ENCODE peak calls at places on chromosome 16, in eight cellular contexts. A is K562; E is heart right ventricle; C is CD8-positive, alpha-beta T cell; T is fibroblast of villous mesenchyme; Z is coronary artery; M is effector memory CD4-positive, alpha-beta T cell; F is kidney. P is an unnamed sample.

GRCh38 chr16:71846443-71846842 is 667 bp downstream of the ATXN1L start:
- DNase-seq in E (no peak), Z (no peak), F (no peak), T (peak; percentile 38), A (no peak), C (peak; percentile 36), M (no peak), P (no peak)

GRCh38 chr16:69123894-69124293 is 8.5 kb downstream of the CHTF8 start:
- DNase-seq in C (peak; percentile 78), F (peak; percentile 34), A (peak; percentile 42), M (peak; percentile 53), E (peak; percentile 56), T (peak; percentile 76), Z (no peak), P (peak; percentile 76)

GRCh38 chr16:24516900-24517669 is 22.3 kb upstream of the RBBP6 start:
- DNase-seq in M (peak; percentile 60), C (peak; percentile 67), E (peak; percentile 85), Z (peak; percentile 83), F (peak; percentile 77), T (peak; percentile 92), A (peak; percentile 77), P (peak; percentile 90)

GRCh38 chr16:67847064-67847861 is at the start of gene CENPT:
- DNase-seq in F (peak; percentile 89), A (peak; percentile 76), M (no peak), E (peak; percentile 54), T (peak; percentile 63), C (no peak), Z (no peak), P (peak; percentile 76)

GRCh38 chr16:74700206-74701040 is at the start of gene MLKL:
- DNase-seq in M (peak; percentile 41), C (peak; percentile 63), F (peak; percentile 87), A (peak; percentile 43), Z (no peak), T (peak; percentile 67), E (peak; percentile 39), P (peak; percentile 76)

GRCh38 chr16:24645739-24646645 is 83.5 kb upstream of the TNRC6A start:
- DNase-seq in M (no peak), F (no peak), T (peak; percentile 100), A (no peak), C (no peak), E (no peak), Z (no peak), P (no peak)

GRCh38 chr16:968620-969019 is 2.2 kb downstream of the LMF1 start:
- DNase-seq in T (no peak), A (no peak), E (no peak), M (no peak), F (no peak), C (no peak), Z (no peak), P (no peak)

GRCh38 chr16:26396511-26397235 is 670.1 kb upstream of the C16orf82 start:
- DNase-seq in M (no peak), C (no peak), F (no peak), A (no peak), E (no peak), Z (no peak), T (no peak), P (no peak)

GRCh38 chr16:4922721-4923342 is 14.1 kb downstream of the PPL start:
- DNase-seq in C (no peak), A (no peak), M (no peak), F (no peak), Z (no peak), E (no peak), T (no peak), P (no peak)

GRCh38 chr16:22683730-22684280 is 130.2 kb upstream of the HS3ST2 start:
- DNase-seq in A (no peak), Z (no peak), C (no peak), E (no peak), F (no peak), M (no peak), T (no peak), P (no peak)

GRCh38 chr16:82701302-82702022 is 74.7 kb downstream of the CDH13 start:
- DNase-seq in C (no peak), M (no peak), Z (no peak), E (no peak), F (no peak), T (peak; percentile 19), A (no peak), P (no peak)

GRCh38 chr16:85492617-85492957 is 120.5 kb upstream of the GSE1 start:
- DNase-seq in M (no peak), A (no peak), F (no peak), C (no peak), E (no peak), T (no peak), Z (no peak), P (no peak)

GRCh38 chr16:85491798-85492616 is 121.1 kb upstream of the GSE1 start:
- DNase-seq in M (no peak), C (no peak), E (peak; percentile 83), T (no peak), A (no peak), Z (peak; percentile 83), F (peak; percentile 93), P (peak; percentile 97)

GRCh38 chr16:85496145-85496544 is 117.0 kb upstream of the GSE1 start:
- DNase-seq in T (no peak), Z (no peak), F (peak; percentile 54), E (no peak), M (no peak), C (no peak), A (no peak), P (no peak)

GRCh38 chr16:85495259-85495658 is 117.9 kb upstream of the GSE1 start:
- DNase-seq in T (no peak), F (no peak), Z (no peak), A (no peak), M (no peak), C (no peak), E (no peak), P (no peak)

GRCh38 chr16:85494315-85494714 is 118.8 kb upstream of the GSE1 start:
- DNase-seq in C (no peak), M (no peak), E (no peak), F (no peak), T (no peak), A (no peak), Z (no peak), P (no peak)
- H3K4me3 ChIP-seq in C (no peak overlapping the region), M (no peak overlapping the region), E (no peak overlapping the region), F (no peak overlapping the region), T (no peak overlapping the region), A (no peak overlapping the region), Z (no peak overlapping the region), P (no peak overlapping the region)

DNA sequence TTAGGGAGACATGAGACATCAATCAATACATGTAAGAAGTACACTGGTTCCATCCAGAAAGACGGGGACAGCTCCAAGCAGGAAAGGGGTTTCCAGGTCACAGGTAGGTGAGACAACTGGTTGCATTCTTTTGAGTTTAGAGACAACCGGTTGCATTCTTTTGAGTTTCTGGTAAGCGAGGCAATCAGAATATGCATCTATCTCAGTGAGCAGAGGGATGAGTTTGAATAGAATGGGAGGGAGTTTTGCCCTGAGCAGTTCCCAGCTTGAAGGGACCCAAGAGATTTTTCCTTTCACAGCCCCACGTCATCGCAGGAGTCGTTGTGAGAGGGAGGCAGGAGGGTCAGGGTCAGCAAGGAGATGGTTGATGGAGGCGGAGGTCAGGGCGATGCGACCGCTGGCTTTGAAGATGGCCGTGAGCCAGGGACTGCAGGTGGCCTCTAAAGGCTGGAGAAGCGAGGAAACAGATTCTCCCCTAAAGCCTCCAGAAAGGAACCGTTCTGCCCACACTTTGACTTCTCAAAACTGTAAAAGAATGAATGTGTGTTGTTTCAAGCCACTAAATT is 36.5 kb downstream of the IRF8 start:
- DNase-seq in Z (no peak), E (no peak), M (no peak), F (no peak), C (no peak), A (no peak), T (no peak), P (no peak)
- H3K4me3 ChIP-seq in Z (no peak overlapping the region), E (no peak overlapping the region), M (no peak overlapping the region), F (no peak overlapping the region), C (peak overlapping the region; percentile 43), A (no peak overlapping the region), T (no peak overlapping the region), P (no peak overlapping the region)

GRCh38 chr16:2035431-2036199 is 8.9 kb downstream of the NHERF2 start:
- DNase-seq in A (no peak), Z (no peak), E (no peak), T (peak; percentile 92), M (no peak), C (peak; percentile 10), F (peak; percentile 93), P (peak; percentile 54)
- H3K4me3 ChIP-seq in A (no peak overlapping the region), Z (peak overlapping the region; percentile 62), E (peak overlapping the region; percentile 78), T (peak overlapping the region; percentile 27), M (no peak overlapping the region), C (no peak overlapping the region), F (no peak overlapping the region), P (no peak overlapping the region)

GRCh38 chr16:13254998-13255614 is 353.7 kb downstream of the SHISA9 start:
- DNase-seq in Z (no peak), F (no peak), T (no peak), M (no peak), E (no peak), C (no peak), A (no peak), P (no peak)
- H3K4me3 ChIP-seq in Z (no peak overlapping the region), F (no peak overlapping the region), T (no peak overlapping the region), M (no peak overlapping the region), E (no peak overlapping the region), C (no peak overlapping the region), A (no peak overlapping the region), P (no peak overlapping the region)

GRCh38 chr16:27922433-27922832 is 141.1 kb downstream of the GSG1L start:
- DNase-seq in C (no peak), F (no peak), M (no peak), A (no peak), Z (no peak), T (no peak), E (no peak), P (no peak)

GRCh38 chr16:27921134-27921533 is 142.4 kb downstream of the GSG1L start:
- DNase-seq in M (no peak), E (no peak), T (no peak), F (no peak), C (no peak), A (no peak), Z (no peak), P (no peak)

GRCh38 chr16:27918755-27919154 is 144.8 kb downstream of the GSG1L start:
- DNase-seq in E (no peak), C (no peak), T (no peak), F (no peak), Z (no peak), M (no peak), A (no peak), P (no peak)

GRCh38 chr16:27917953-27918352 is 145.6 kb downstream of the GSG1L start:
- DNase-seq in C (no peak), T (no peak), E (no peak), F (no peak), A (no peak), M (no peak), Z (no peak), P (no peak)

GRCh38 chr16:27920391-27920891 is 143.1 kb downstream of the GSG1L start:
- DNase-seq in M (no peak), E (no peak), Z (no peak), T (no peak), A (peak; percentile 15), F (no peak), C (no peak), P (no peak)
- H3K4me3 ChIP-seq in M (no peak overlapping the region), E (no peak overlapping the region), Z (no peak overlapping the region), T (no peak overlapping the region), A (no peak overlapping the region), F (no peak overlapping the region), C (no peak overlapping the region), P (no peak overlapping the region)

P was measured in body of pancreas.